ENCODE peak calls at places on chromosomes 11 and 22, in six cellular contexts. A is globus pallidus, R is pons, V is HT1080, L is adrenal gland, U is psoas muscle. X is an unnamed sample.

GRCh38 chr11:43035011-43035564 is 276.7 kb upstream of the API5 start:
- DNase-seq in A (no peak), R (peak), V (peak), L (no peak), U (no peak), X (no peak)

GRCh38 chr11:121321614-121322243 is 29.2 kb downstream of the SC5D start:
- DNase-seq in A (peak), R (peak), V (peak), L (peak), U (no peak), X (peak)

GRCh38 chr11:11849127-11849746 is 7.5 kb downstream of the USP47 start:
- DNase-seq in A (peak), R (peak), V (peak), L (peak), U (peak), X (peak)

GRCh38 chr11:61004037-61004641 is 32.7 kb downstream of the CD6 start:
- DNase-seq in A (no peak), R (no peak), V (no peak), L (no peak), U (no peak), X (no peak)

GRCh38 chr11:64675417-64676252 is 47.4 kb downstream of the NRXN2 start:
- DNase-seq in A (peak), R (peak), V (peak), L (peak), U (peak), X (peak)

GRCh38 chr11:68313574-68314202 is 1.3 kb downstream of the LRP5 start:
- DNase-seq in A (no peak), R (no peak), V (no peak), L (no peak), U (no peak), X (peak)

GRCh38 chr22:41892721-41893120 is 22.2 kb downstream of the SHISA8 start:
- DNase-seq in A (no peak), R (no peak), V (no peak), L (no peak), U (no peak), X (no peak)

GRCh38 chr11:34044664-34045485 is 6.7 kb upstream of the CAPRIN1 start:
- DNase-seq in A (no peak), R (no peak), V (peak), L (peak), U (peak), X (peak)

GRCh38 chr11:117807482-117808272 is 10.7 kb upstream of the DSCAML1 start:
- DNase-seq in A (peak), R (peak), V (peak), L (peak), U (peak), X (peak)

GRCh38 chr11:62025429-62026105 is 58.1 kb upstream of the FTH1 start:
- DNase-seq in A (peak), R (peak), V (peak), L (peak), U (peak), X (peak)

GRCh38 chr22:23216331-23217170 is 36.2 kb downstream of the BCR start:
- DNase-seq in A (no peak), R (no peak), V (no peak), L (peak), U (no peak), X (peak)

GRCh38 chr22:24118689-24119384 is 62.5 kb upstream of the SUSD2 start:
- DNase-seq in A (peak), R (no peak), V (no peak), L (no peak), U (peak), X (no peak)

GRCh38 chr11:13277719-13278619 is at the start of gene BMAL1:
- DNase-seq in A (peak), R (peak), V (peak), L (peak), U (peak), X (peak)

GRCh38 chr22:50505776-50506610 is 1.5 kb downstream of the LMF2 start:
- DNase-seq in A (no peak), R (no peak), V (no peak), L (peak), U (no peak), X (no peak)

GRCh38 chr22:45812910-45813309 is 141.3 kb downstream of the ATXN10 start:
- DNase-seq in A (no peak), R (no peak), V (no peak), L (peak), U (no peak), X (no peak)

X was measured in MCF 10A.